ENCODE peak calls at places on chromosome 7, in ten cellular contexts. T is K562, P is IMR-90, S is neural progenitor cell, A is GM12878, F is mammary epithelial cell, N is SK-N-SH, C is mesenchymal stem cell, E is MM.1S, Y is GM23248. K is an unnamed sample.

GRCh38 chr7:130831817-130832481 is 97.9 kb upstream of the KLF14 start:
- DNase-seq in T (peak; percentile 64), P (peak; percentile 67), S (peak; percentile 50), A (no peak), F (no peak), N (peak; percentile 74), C (peak; percentile 56), E (peak; percentile 35), Y (peak; percentile 67), K (no peak)

GRCh38 chr7:50304158-50304910 is at the start of gene IKZF1:
- DNase-seq in T (peak; percentile 69), P (no peak), S (peak; percentile 80), A (no peak), F (peak; percentile 5), N (peak; percentile 66), C (peak; percentile 7), E (peak; percentile 61), Y (peak; percentile 9), K (no peak)

GRCh38 chr7:24877790-24878311 is 102.1 kb downstream of the OSBPL3 start:
- DNase-seq in T (no peak), P (peak; percentile 42), S (no peak), A (peak; percentile 62), F (no peak), N (no peak), C (no peak), E (peak; percentile 94), Y (peak; percentile 34), K (no peak)

GRCh38 chr7:111437736-111438135 is 124.6 kb downstream of the IMMP2L start:
- DNase-seq in T (peak; percentile 17), P (no peak), S (no peak), A (no peak), F (no peak), N (no peak), C (no peak), E (no peak), Y (peak; percentile 18), K (no peak)

GRCh38 chr7:97337849-97338248 is 220.4 kb downstream of the SDHAF3 start:
- DNase-seq in T (no peak), P (no peak), S (no peak), A (no peak), F (no peak), N (no peak), C (no peak), E (no peak), Y (no peak), K (no peak)

GRCh38 chr7:155232911-155233702 is 64.6 kb upstream of the INSIG1 start:
- DNase-seq in T (no peak), P (peak; percentile 67), S (no peak), A (no peak), F (no peak), N (no peak), C (peak; percentile 56), E (no peak), Y (peak; percentile 37), K (no peak)

GRCh38 chr7:133771778-133772421 is 355.2 kb upstream of the LRGUK start:
- DNase-seq in T (no peak), P (no peak), S (no peak), A (no peak), F (peak; percentile 27), N (peak; percentile 49), C (no peak), E (no peak), Y (no peak), K (peak; percentile 13)

GRCh38 chr7:40836218-40836617 is 701.4 kb downstream of the SUGCT start:
- DNase-seq in T (no peak), P (peak; percentile 21), S (no peak), A (no peak), F (peak; percentile 57), N (no peak), C (no peak), E (no peak), Y (no peak), K (no peak)

GRCh38 chr7:2522780-2523433 is 3.3 kb downstream of the LFNG start:
- DNase-seq in T (no peak), P (no peak), S (peak; percentile 88), A (no peak), F (peak; percentile 98), N (no peak), C (no peak), E (no peak), Y (peak; percentile 52), K (peak; percentile 98)
- H3K4me1 ChIP-seq in T (peaks cover 92% of the 10 kb centered on the region), P (peaks cover 22% of the 10 kb centered on the region), S (peaks cover 57% of the 10 kb centered on the region), A (peaks cover 21% of the 10 kb centered on the region), F (peaks cover 68% of the 10 kb centered on the region), N (peaks cover 50% of the 10 kb centered on the region), C (peaks cover 72% of the 10 kb centered on the region), E (no peaks in the 10 kb centered on the region), Y (peaks cover 20% of the 10 kb centered on the region), K (peaks cover 51% of the 10 kb centered on the region)

GRCh38 chr7:43119371-43120069 is 7.1 kb downstream of the HECW1 start:
- DNase-seq in T (no peak), P (peak; percentile 90), S (no peak), A (no peak), F (no peak), N (no peak), C (peak; percentile 91), E (no peak), Y (peak; percentile 90), K (no peak)
- H3K4me2 ChIP-seq in T (no peak overlapping the region), P (peak overlapping the region; percentile 65), S (no peak overlapping the region), A (no peak overlapping the region), F (no peak overlapping the region), N (peak overlapping the region; percentile 28), C (no peak overlapping the region), E (no peak overlapping the region), Y (peak overlapping the region; percentile 64), K (no peak overlapping the region)

GRCh38 chr7:138492423-138492822 is 32.4 kb downstream of the TRIM24 start:
- DNase-seq in T (no peak), P (no peak), S (no peak), A (no peak), F (no peak), N (no peak), C (no peak), E (no peak), Y (no peak), K (no peak)
- H3K9ac ChIP-seq in T (no peak overlapping the region), P (no peak overlapping the region), S (no peak overlapping the region), A (no peak overlapping the region), F (no peak overlapping the region), N (no peak overlapping the region), C (no peak overlapping the region), E (no peak overlapping the region), Y (no peak overlapping the region), K (no peak overlapping the region)

GRCh38 chr7:17679427-17679826 is 260.9 kb downstream of the SNX13 start:
- DNase-seq in T (no peak), P (no peak), S (peak; percentile 40), A (no peak), F (no peak), N (no peak), C (peak; percentile 82), E (no peak), Y (peak; percentile 81), K (no peak)

GRCh38 chr7:17682586-17682985 is 257.7 kb downstream of the SNX13 start:
- DNase-seq in T (no peak), P (no peak), S (no peak), A (no peak), F (peak; percentile 36), N (no peak), C (no peak), E (no peak), Y (peak; percentile 53), K (no peak)

GRCh38 chr7:17681965-17682364 is 258.3 kb downstream of the SNX13 start:
- DNase-seq in T (no peak), P (no peak), S (no peak), A (no peak), F (no peak), N (no peak), C (no peak), E (no peak), Y (peak; percentile 84), K (no peak)

GRCh38 chr7:17680943-17681351 is 259.3 kb downstream of the SNX13 start:
- DNase-seq in T (no peak), P (peak; percentile 49), S (peak; percentile 11), A (no peak), F (peak; percentile 61), N (no peak), C (peak; percentile 47), E (peak; percentile 65), Y (peak; percentile 65), K (no peak)

DNA sequence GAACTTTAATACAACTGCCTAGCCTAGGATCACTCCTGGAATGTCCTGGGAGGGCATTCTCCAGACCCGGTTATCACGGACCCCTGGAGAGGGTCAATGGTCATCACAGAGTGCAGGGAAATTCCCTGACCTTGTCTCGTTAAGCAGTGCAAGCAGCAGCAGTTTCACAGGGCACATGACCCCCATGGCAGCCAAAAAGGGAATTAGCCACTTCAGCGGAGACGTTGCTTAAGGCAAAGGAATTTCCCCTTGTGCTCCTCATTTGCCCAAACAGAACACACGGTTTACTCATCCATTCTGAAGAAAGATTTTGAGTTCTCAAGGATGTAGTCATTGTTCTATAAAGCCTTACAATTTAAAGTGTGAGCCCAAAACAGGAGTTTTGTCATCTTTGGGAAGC is 260.3 kb downstream of the SNX13 start:
- DNase-seq in T (no peak), P (peak; percentile 83), S (peak; percentile 73), A (no peak), F (peak; percentile 96), N (no peak), C (peak; percentile 91), E (no peak), Y (peak; percentile 96), K (no peak)
- H3K4me1 ChIP-seq in T (no peaks in the 10 kb centered on the region), P (peaks cover 15% of the 10 kb centered on the region), S (peaks cover 16% of the 10 kb centered on the region), A (no peaks in the 10 kb centered on the region), F (peaks cover 59% of the 10 kb centered on the region), N (peaks cover 22% of the 10 kb centered on the region), C (peaks cover 7% of the 10 kb centered on the region), E (peaks cover 13% of the 10 kb centered on the region), Y (peaks cover 78% of the 10 kb centered on the region), K (peaks cover 50% of the 10 kb centered on the region)

GRCh38 chr7:150381785-150382122 is 2.6 kb downstream of the ZNF775 start:
- DNase-seq in T (no peak), P (no peak), S (no peak), A (no peak), F (no peak), N (no peak), C (no peak), E (no peak), Y (no peak), K (no peak)
- H3K4me2 ChIP-seq in T (no peak overlapping the region), P (no peak overlapping the region), S (peak overlapping the region; percentile 79), A (peak overlapping the region; percentile 82), F (no peak overlapping the region), N (no peak overlapping the region), C (no peak overlapping the region), E (peak overlapping the region; percentile 93), Y (no peak overlapping the region), K (peak overlapping the region; percentile 22)

GRCh38 chr7:1981201-1981877 is 251.4 kb downstream of the MAD1L1 start:
- DNase-seq in T (no peak), P (no peak), S (no peak), A (no peak), F (no peak), N (no peak), C (no peak), E (no peak), Y (no peak), K (no peak)
- H3K9ac ChIP-seq in T (no peak overlapping the region), P (no peak overlapping the region), S (no peak overlapping the region), A (no peak overlapping the region), F (no peak overlapping the region), N (no peak overlapping the region), C (no peak overlapping the region), E (no peak overlapping the region), Y (no peak overlapping the region), K (no peak overlapping the region)

GRCh38 chr7:44884553-44885393 is 557 bp downstream of the PURB start:
- DNase-seq in T (peak; percentile 55), P (peak; percentile 67), S (peak; percentile 77), A (no peak), F (peak; percentile 49), N (peak; percentile 72), C (peak; percentile 77), E (peak; percentile 35), Y (peak; percentile 86), K (no peak)
- H3K4me1 ChIP-seq in T (peaks cover 16% of the 10 kb centered on the region), P (peaks cover 9% of the 10 kb centered on the region), S (peaks cover 47% of the 10 kb centered on the region), A (peaks cover 3% of the 10 kb centered on the region), F (peaks cover 37% of the 10 kb centered on the region), N (peaks cover 23% of the 10 kb centered on the region), C (peaks cover 6% of the 10 kb centered on the region), E (peaks cover 38% of the 10 kb centered on the region), Y (peaks cover 46% of the 10 kb centered on the region), K (peaks cover 39% of the 10 kb centered on the region)

K was measured in keratinocyte.